ENCODE peak calls at places on chromosome 1, in ten cellular contexts. Z is colonic mucosa, W is left ventricle myocardium inferior, Y is AG04449, X is foreskin fibroblast, N is PC-3, U is choroid plexus epithelial cell, M is GM06990, V is tibial nerve, G is body of pancreas. Q is an unnamed sample.

GRCh38 chr1:153598309-153599172 is 14.4 kb downstream of the S100A16 start:
- DNase-seq in Z (no peak), W (no peak), Y (no peak), X (peak; percentile 90), N (no peak), U (peak; percentile 70), M (peak; percentile 83), V (no peak), G (no peak), Q (no peak)

GRCh38 chr1:212769372-212770167 is 22.0 kb downstream of the NSL1 start:
- DNase-seq in Z (no peak), W (no peak), Y (no peak), X (no peak), N (no peak), U (no peak), M (no peak), V (no peak), G (no peak), Q (no peak)

GRCh38 chr1:53207726-53208125 is 11.1 kb downstream of the CPT2 start:
- DNase-seq in Z (no peak), W (no peak), Y (no peak), X (peak; percentile 35), N (no peak), U (peak; percentile 51), M (no peak), V (no peak), G (no peak), Q (no peak)

GRCh38 chr1:78176448-78176847 is 130.7 kb downstream of the GIPC2 start:
- DNase-seq in Z (peak; percentile 79), W (no peak), Y (peak; percentile 64), X (peak; percentile 91), N (peak; percentile 90), U (peak; percentile 75), M (no peak), V (peak; percentile 16), G (peak; percentile 12), Q (peak; percentile 93)

GRCh38 chr1:99659755-99660210 is 13.9 kb downstream of the PALMD start:
- DNase-seq in Z (no peak), W (no peak), Y (peak; percentile 24), X (peak; percentile 31), N (peak; percentile 94), U (peak; percentile 61), M (no peak), V (no peak), G (no peak), Q (peak; percentile 91)

GRCh38 chr1:34066921-34067603 is 98.0 kb downstream of the CSMD2 start:
- DNase-seq in Z (no peak), W (no peak), Y (peak; percentile 72), X (peak; percentile 49), N (no peak), U (no peak), M (no peak), V (no peak), G (no peak), Q (no peak)

GRCh38 chr1:23593042-23593521 is 33.8 kb upstream of the ID3 start:
- DNase-seq in Z (no peak), W (no peak), Y (no peak), X (no peak), N (peak; percentile 36), U (no peak), M (no peak), V (no peak), G (no peak), Q (no peak)

GRCh38 chr1:213585959-213586608 is 401.7 kb upstream of the PROX1 start:
- DNase-seq in Z (peak; percentile 32), W (no peak), Y (no peak), X (no peak), N (no peak), U (no peak), M (no peak), V (no peak), G (peak; percentile 39), Q (no peak)

DNA sequence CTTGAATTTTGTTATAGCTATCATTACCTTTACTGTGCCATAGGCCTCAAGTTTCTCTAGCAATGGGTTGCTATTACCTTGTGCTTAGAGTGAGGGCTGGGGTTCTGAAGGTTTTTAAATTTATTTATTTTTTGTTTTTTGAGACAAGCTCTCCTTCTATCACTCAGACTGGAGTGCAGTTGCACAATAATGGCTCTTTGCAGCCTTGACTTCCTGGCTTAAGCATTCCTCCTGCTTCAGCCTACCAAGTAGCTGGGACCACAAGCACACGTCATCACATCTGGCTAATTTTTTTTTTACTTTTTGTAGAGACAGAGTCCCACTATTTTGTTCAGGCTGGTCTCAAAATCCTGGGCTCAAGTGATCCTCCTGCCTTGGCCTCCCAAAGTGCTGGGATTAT is 41.5 kb downstream of the SNX27 start:
- DNase-seq in Z (no peak), W (no peak), Y (no peak), X (peak; percentile 75), N (no peak), U (peak; percentile 95), M (no peak), V (no peak), G (no peak), Q (no peak)
- TF ChIP-seq CTCF in Z (no peak), W (no peak), Y (no peak), X (no peak), N (no peak), U (no peak), M (no peak), V (no peak), G (no peak), Q (no peak)

GRCh38 chr1:12060500-12060899 is 2.6 kb upstream of the TNFRSF8 start:
- DNase-seq in Z (no peak), W (no peak), Y (no peak), X (no peak), N (no peak), U (no peak), M (no peak), V (no peak), G (no peak), Q (no peak)

GRCh38 chr1:12064073-12064969 is 1.2 kb downstream of the TNFRSF8 start:
- DNase-seq in Z (no peak), W (no peak), Y (no peak), X (no peak), N (no peak), U (no peak), M (no peak), V (no peak), G (no peak), Q (no peak)

GRCh38 chr1:12059722-12060464 is 3.2 kb upstream of the TNFRSF8 start:
- DNase-seq in Z (no peak), W (no peak), Y (no peak), X (no peak), N (no peak), U (no peak), M (peak; percentile 70), V (no peak), G (no peak), Q (no peak)

GRCh38 chr1:12065872-12066271 is 2.8 kb downstream of the TNFRSF8 start:
- DNase-seq in Z (no peak), W (no peak), Y (no peak), X (no peak), N (no peak), U (no peak), M (no peak), V (no peak), G (no peak), Q (no peak)

DNA sequence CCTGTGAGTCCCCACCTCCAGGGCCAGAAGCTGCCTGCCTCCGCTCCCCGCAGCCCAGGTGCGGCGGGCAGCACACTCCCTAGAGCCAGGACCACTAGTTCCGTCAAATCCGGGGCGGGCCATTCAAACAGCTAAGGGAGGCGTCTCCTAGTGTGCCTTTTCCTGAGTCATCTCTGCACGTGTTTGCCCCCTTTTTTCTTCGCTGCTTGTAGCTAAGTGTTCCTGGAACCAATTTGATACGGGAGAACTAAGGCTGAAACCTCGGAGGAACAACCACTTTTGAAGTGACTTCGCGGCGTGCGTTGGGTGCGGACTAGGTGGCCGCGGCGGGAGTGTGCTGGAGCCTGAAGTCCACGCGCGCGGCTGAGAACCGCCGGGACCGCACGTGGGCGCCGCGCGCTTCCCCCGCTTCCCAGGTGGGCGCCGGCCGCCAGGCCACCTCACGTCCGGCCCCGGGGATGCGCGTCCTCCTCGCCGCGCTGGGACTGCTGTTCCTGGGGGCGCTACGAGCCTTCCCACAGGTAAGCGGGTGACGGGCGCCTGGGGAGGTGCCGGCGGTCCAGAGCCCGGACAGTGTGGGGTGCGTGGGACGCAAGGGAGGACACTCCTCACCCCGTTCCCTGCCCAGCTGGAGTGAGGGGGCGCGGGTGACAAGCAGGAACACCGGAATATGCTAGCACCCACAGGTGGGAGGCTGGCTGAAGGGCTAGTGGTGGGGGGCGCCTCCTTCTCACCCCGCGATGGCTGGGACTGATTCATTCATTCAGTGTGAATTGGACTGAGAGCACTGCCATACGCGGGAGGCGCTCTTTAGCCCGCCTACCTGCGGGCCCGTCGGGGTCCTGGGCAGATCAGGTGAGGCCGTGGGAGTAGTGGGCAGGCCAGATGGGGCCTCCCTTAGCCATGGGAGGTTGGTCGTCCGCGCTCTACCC is at the start of gene TNFRSF8:
- DNase-seq in Z (no peak), W (no peak), Y (no peak), X (peak; percentile 59), N (no peak), U (peak; percentile 29), M (peak; percentile 77), V (no peak), G (no peak), Q (no peak)
- H3K4me3 ChIP-seq in Z (no peak within 1 kb of the TSS), W (peak within 1 kb of the TSS; percentile 17), Y (no peak within 1 kb of the TSS), X (no peak within 1 kb of the TSS), N (no peak within 1 kb of the TSS), U (no peak within 1 kb of the TSS), M (peak within 1 kb of the TSS; percentile 95), V (no peak within 1 kb of the TSS), G (no peak within 1 kb of the TSS), Q (no peak within 1 kb of the TSS)

GRCh38 chr1:236311040-236311439 is 29.3 kb upstream of the ERO1B start:
- DNase-seq in Z (no peak), W (no peak), Y (no peak), X (no peak), N (no peak), U (no peak), M (no peak), V (no peak), G (no peak), Q (no peak)
- TF ChIP-seq CTCF in Z (no peak), W (no peak), Y (no peak), X (no peak), N (no peak), U (no peak), M (peak; percentile 20), V (no peak), G (no peak), Q (no peak)

GRCh38 chr1:234674218-234674815 is 64.3 kb upstream of the IRF2BP2 start:
- DNase-seq in Z (no peak), W (no peak), Y (no peak), X (no peak), N (no peak), U (no peak), M (no peak), V (no peak), G (no peak), Q (no peak)

GRCh38 chr1:234675561-234675960 is 65.6 kb upstream of the IRF2BP2 start:
- DNase-seq in Z (no peak), W (no peak), Y (no peak), X (no peak), N (no peak), U (no peak), M (no peak), V (no peak), G (no peak), Q (no peak)

GRCh38 chr1:234675006-234675405 is 65.0 kb upstream of the IRF2BP2 start:
- DNase-seq in Z (no peak), W (no peak), Y (no peak), X (no peak), N (no peak), U (no peak), M (no peak), V (no peak), G (no peak), Q (no peak)

GRCh38 chr1:234672349-234673135 is 62.6 kb upstream of the IRF2BP2 start:
- DNase-seq in Z (no peak), W (no peak), Y (no peak), X (no peak), N (no peak), U (no peak), M (no peak), V (no peak), G (no peak), Q (no peak)

DNA sequence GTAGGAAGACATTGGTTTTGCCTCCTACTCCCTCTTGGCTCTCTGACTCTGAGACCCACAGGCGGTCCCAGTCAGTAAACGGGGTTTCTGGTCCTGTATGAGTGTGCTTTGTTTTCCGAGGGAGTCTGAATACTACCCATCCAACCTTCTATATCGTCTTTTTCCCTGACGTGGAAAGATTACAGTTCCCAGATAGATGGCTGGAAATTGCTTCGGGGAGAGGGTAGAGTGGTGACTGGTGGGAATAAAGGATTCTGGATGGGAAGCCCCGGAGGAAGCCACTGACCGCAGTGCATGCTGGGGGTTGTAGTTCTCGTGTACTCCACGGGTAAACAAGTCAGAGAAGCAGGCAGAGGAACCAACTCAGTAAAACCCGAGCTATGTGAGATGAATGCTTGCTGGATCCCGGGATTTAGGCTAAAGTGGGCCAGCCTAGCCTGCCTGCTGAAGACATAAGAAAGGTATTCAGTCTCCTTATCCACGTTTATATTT is 66.2 kb upstream of the IRF2BP2 start:
- DNase-seq in Z (peak; percentile 86), W (peak; percentile 88), Y (no peak), X (peak; percentile 86), N (peak; percentile 62), U (peak; percentile 81), M (peak; percentile 35), V (peak; percentile 50), G (peak; percentile 84), Q (no peak)
- H3K4me3 ChIP-seq in Z (no peak overlapping the region), W (peak overlapping the region; percentile 64), Y (peak overlapping the region; percentile 38), X (peak overlapping the region; percentile 45), N (peak overlapping the region; percentile 55), U (peak overlapping the region; percentile 52), M (peak overlapping the region; percentile 59), V (peak overlapping the region; percentile 43), G (no peak overlapping the region), Q (no peak overlapping the region)

Q was measured in LNCaP clone FGC.